ENCODE peak calls at places on chromosomes 7 and 10, in nine cellular contexts. C is HS-5, Y is NCI-H2081, W is ureter, N is mucosa of gallbladder, R is cardiac fibroblast, H is ovary, B is NCI-H1930, V is left ventricle myocardium superior. I is an unnamed sample.

GRCh38 chr10:120944586-120945125 is 93.5 kb downstream of the WDR11 start:
- DNase-seq in C (no peak), R (no peak), Y (no peak), W (no peak), H (no peak), N (no peak), V (no peak), B (no peak), I (no peak)

GRCh38 chr10:5679036-5679435 is 5.6 kb upstream of the TASOR2 start:
- DNase-seq in W (no peak), R (no peak), C (no peak), Y (no peak), V (no peak), N (no peak), H (no peak), B (no peak), I (no peak)

GRCh38 chr10:103284170-103284569 is 7.2 kb downstream of the INA start:
- DNase-seq in R (peak), Y (no peak), V (no peak), W (no peak), H (no peak), N (no peak), B (no peak), C (no peak), I (no peak)

GRCh38 chr7:137282043-137282442 is 61.5 kb downstream of the PTN start:
- DNase-seq in R (no peak), B (no peak), C (no peak), V (no peak), N (no peak), Y (no peak), W (no peak), H (no peak), I (no peak)

GRCh38 chr10:34454590-34455289 is 360.4 kb downstream of the PARD3 start:
- DNase-seq in B (no peak), R (peak), C (no peak), V (no peak), W (no peak), N (no peak), H (no peak), Y (no peak), I (no peak)

GRCh38 chr10:27440478-27440877 is 63.6 kb upstream of the RAB18 start:
- DNase-seq in H (no peak), R (no peak), Y (no peak), W (no peak), V (no peak), C (no peak), N (no peak), B (no peak), I (no peak)

GRCh38 chr7:130481898-130482297 is 10.0 kb upstream of the MEST start:
- DNase-seq in C (no peak), R (peak), V (no peak), B (no peak), W (no peak), Y (no peak), N (no peak), H (no peak), I (no peak)

GRCh38 chr10:78448994-78449418 is 415.3 kb downstream of the RPS24 start:
- DNase-seq in Y (no peak), R (no peak), C (no peak), H (no peak), W (no peak), V (no peak), B (no peak), N (no peak), I (no peak)

GRCh38 chr10:22849077-22849810 is 78.6 kb upstream of the ARMC3 start:
- DNase-seq in H (peak), N (peak), B (no peak), Y (no peak), C (no peak), R (peak), V (peak), W (peak), I (no peak)

GRCh38 chr10:2761971-2762370 is 305.4 kb upstream of the PFKP start:
- DNase-seq in V (no peak), W (no peak), R (no peak), H (no peak), B (no peak), N (no peak), C (no peak), Y (no peak), I (no peak)

GRCh38 chr10:105347487-105347886 is 706.4 kb downstream of the SORCS3 start:
- DNase-seq in R (no peak), V (no peak), W (no peak), H (no peak), Y (no peak), C (no peak), B (no peak), N (no peak), I (no peak)

GRCh38 chr10:124062390-124062789 is 31.0 kb downstream of the CHST15 start:
- DNase-seq in H (peak), Y (no peak), W (no peak), C (no peak), R (no peak), B (no peak), V (no peak), N (no peak), I (no peak)

GRCh38 chr10:77919713-77920108 is 6.8 kb downstream of the DLG5 start:
- DNase-seq in H (no peak), N (no peak), V (no peak), W (no peak), B (no peak), R (no peak), Y (no peak), C (peak), I (peak)

GRCh38 chr10:6151087-6151977 is 51.4 kb upstream of the PFKFB3 start:
- DNase-seq in Y (no peak), C (no peak), W (no peak), H (no peak), R (peak), N (peak), V (peak), B (no peak), I (no peak)

I was measured in kidney epithelial cell.